ENCODE peak calls at places on chromosomes 2 and 18, in eight cellular contexts. Q is brain microvascular endothelial cell, J is aorta, W is hepatocyte, T is body of pancreas, R is endothelial cell of umbilical vein, E is astrocyte of the cerebellum, O is epithelial cell of esophagus. X is an unnamed sample.

GRCh38 chr18:36714476-36714875 is 114.3 kb downstream of the TPGS2 start:
- DNase-seq in T (no peak), R (no peak), O (no peak), J (no peak), Q (no peak), E (no peak), W (no peak), X (no peak)

GRCh38 chr18:12694032-12694431 is 8.5 kb downstream of the CEP76 start:
- DNase-seq in E (no peak), Q (no peak), W (no peak), O (peak), R (no peak), T (no peak), J (no peak), X (peak)

GRCh38 chr18:79868168-79868784 is 70.5 kb downstream of the KCNG2 start:
- DNase-seq in Q (no peak), O (no peak), W (no peak), E (no peak), J (no peak), R (no peak), T (no peak), X (no peak)

GRCh38 chr2:237706257-237706656 is 78.9 kb downstream of the LRRFIP1 start:
- DNase-seq in O (no peak), R (no peak), E (no peak), W (no peak), J (no peak), Q (no peak), T (no peak), X (no peak)

GRCh38 chr2:208466133-208466919 is 59.7 kb downstream of the PTH2R start:
- DNase-seq in O (peak), T (peak), E (no peak), J (no peak), Q (peak), R (peak), W (peak), X (peak)

GRCh38 chr2:190511104-190511503 is 23.4 kb downstream of the NEMP2 start:
- DNase-seq in R (peak), E (peak), J (no peak), T (no peak), Q (no peak), W (no peak), O (peak), X (no peak)

GRCh38 chr2:30763151-30763660 is 44.0 kb downstream of the CAPN13 start:
- DNase-seq in T (no peak), R (no peak), O (no peak), Q (no peak), J (no peak), W (no peak), E (no peak), X (no peak)

GRCh38 chr2:200845194-200845593 is 19.3 kb downstream of the CLK1 start:
- DNase-seq in Q (no peak), T (no peak), E (no peak), J (no peak), W (no peak), O (no peak), R (no peak), X (no peak)

GRCh38 chr2:13560322-13560721 is 843.6 kb downstream of the TRIB2 start:
- DNase-seq in T (no peak), W (no peak), J (no peak), Q (no peak), R (no peak), E (no peak), O (no peak), X (no peak)

GRCh38 chr18:80253871-80254492 is 6.7 kb upstream of the PARD6G start:
- DNase-seq in E (no peak), T (no peak), J (no peak), W (peak), O (peak), R (no peak), Q (no peak), X (no peak)

GRCh38 chr2:119756837-119757236 is 2.9 kb upstream of the PTPN4 start:
- DNase-seq in O (peak), T (peak), Q (peak), W (peak), J (peak), R (peak), E (peak), X (peak)

GRCh38 chr2:95004287-95004686 is 21.2 kb upstream of the MAL start:
- DNase-seq in R (no peak), E (no peak), O (no peak), W (no peak), T (no peak), Q (no peak), J (peak), X (no peak)

GRCh38 chr2:97870396-97870843 is 125.3 kb downstream of the TMEM131 start:
- DNase-seq in T (no peak), J (no peak), Q (peak), W (peak), O (peak), R (peak), E (peak), X (peak)

GRCh38 chr2:158546412-158547144 is 89.8 kb downstream of the PKP4 start:
- DNase-seq in O (no peak), J (no peak), W (no peak), E (no peak), R (no peak), Q (no peak), T (no peak), X (no peak)

GRCh38 chr2:184444623-184445223 is 153.6 kb upstream of the ZNF804A start:
- DNase-seq in Q (no peak), J (no peak), W (no peak), O (no peak), E (no peak), T (no peak), R (no peak), X (no peak)

GRCh38 chr2:105926960-105927678 is 182.4 kb downstream of the NCK2 start:
- DNase-seq in O (no peak), R (no peak), W (no peak), E (no peak), T (peak), J (peak), Q (no peak), X (no peak)

GRCh38 chr2:227388537-227389011 is 825 bp upstream of the SCYGR1 start:
- DNase-seq in R (no peak), T (no peak), Q (peak), E (peak), J (no peak), W (no peak), O (peak), X (peak)

GRCh38 chr18:55159027-55159426 is 199.8 kb upstream of the CCDC68 start:
- DNase-seq in O (no peak), R (no peak), J (no peak), T (no peak), E (no peak), W (no peak), Q (no peak), X (no peak)

GRCh38 chr2:109728809-109729208 is 65.3 kb upstream of the RGPD5 start:
- DNase-seq in E (no peak), O (no peak), W (no peak), J (no peak), Q (no peak), T (no peak), R (no peak), X (no peak)

GRCh38 chr2:108968619-108969018 is 20.4 kb downstream of the EDAR start:
- DNase-seq in T (peak), Q (no peak), O (peak), J (no peak), W (peak), E (no peak), R (no peak), X (peak)

GRCh38 chr2:98759338-98759737 is 28.4 kb upstream of the MGAT4A start:
- DNase-seq in R (no peak), E (no peak), Q (no peak), J (no peak), T (no peak), W (no peak), O (no peak), X (no peak)

GRCh38 chr2:166784296-166784946 is 103.9 kb upstream of the XIRP2 start:
- DNase-seq in R (no peak), E (no peak), W (peak), T (no peak), Q (no peak), O (no peak), J (no peak), X (no peak)

GRCh38 chr2:45130758-45131157 is 121.5 kb upstream of the SIX2 start:
- DNase-seq in J (no peak), R (peak), W (no peak), Q (no peak), T (no peak), O (peak), E (no peak), X (no peak)

GRCh38 chr2:241019441-241020139 is 21.2 kb downstream of the SNED1 start:
- DNase-seq in J (no peak), T (no peak), Q (no peak), W (no peak), E (no peak), O (no peak), R (no peak), X (no peak)

GRCh38 chr2:219452361-219453317 is 18.0 kb downstream of the SPEG start:
- DNase-seq in E (peak), J (peak), T (no peak), O (peak), Q (peak), R (no peak), W (peak), X (peak)

GRCh38 chr2:10457846-10458563 is 9.9 kb upstream of the ODC1 start:
- DNase-seq in W (no peak), O (peak), T (peak), E (peak), R (no peak), J (peak), Q (peak), X (peak)

DNA sequence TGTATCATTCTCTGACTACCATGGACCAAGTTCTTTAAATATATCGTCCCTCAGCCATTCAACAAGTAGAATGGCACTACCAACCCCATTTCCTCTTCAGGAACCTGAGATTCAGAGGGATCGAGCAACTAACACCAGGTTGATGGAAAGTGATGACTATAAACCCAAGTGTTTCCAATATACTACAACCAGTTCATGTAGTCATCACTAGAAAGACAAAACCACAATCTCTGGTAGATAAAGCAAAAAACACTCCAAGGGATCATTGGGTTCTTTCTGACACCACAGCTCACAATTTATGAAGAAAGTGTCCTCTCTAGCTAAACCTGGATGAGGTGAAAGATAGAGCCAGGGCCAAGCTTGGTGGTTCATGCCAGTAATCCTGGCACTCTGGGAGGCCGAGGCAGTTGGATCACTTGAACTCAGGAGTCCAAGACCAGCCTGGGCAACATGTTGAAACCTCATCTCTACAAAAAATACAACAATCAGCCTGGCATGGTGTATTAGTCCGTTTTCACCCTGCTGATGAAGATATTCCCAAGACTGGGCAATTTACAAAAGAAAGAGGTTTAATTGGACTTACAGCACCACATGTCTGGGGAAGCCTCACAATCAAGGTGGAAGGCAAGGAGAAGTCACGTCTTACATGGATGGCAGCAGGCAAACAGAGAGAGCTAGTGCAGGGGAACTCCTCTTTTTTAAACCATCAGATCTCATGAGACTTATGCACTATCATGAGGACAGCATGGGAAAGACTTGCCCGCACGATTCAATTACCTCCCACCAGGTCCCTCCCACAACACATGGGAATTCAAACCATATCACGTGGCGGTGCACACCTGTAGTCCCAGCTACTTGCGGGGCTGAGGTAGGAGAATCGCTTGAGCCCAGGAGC is 2.2 kb downstream of the CD226 start:
- DNase-seq in J (no peak), W (no peak), T (no peak), Q (no peak), E (no peak), R (no peak), O (no peak), X (no peak)
- H3K4me3 ChIP-seq in J (no peak), W (no peak), T (no peak), Q (no peak), E (no peak), R (no peak), O (no peak), X (no peak)

GRCh38 chr2:23536326-23536725 is 151.3 kb downstream of the KLHL29 start:
- DNase-seq in R (no peak), J (no peak), O (no peak), T (no peak), E (no peak), W (no peak), Q (no peak), X (no peak)
- H3K4me3 ChIP-seq in R (no peak), J (no peak), O (no peak), T (no peak), E (no peak), W (no peak), Q (no peak), X (no peak)

DNA sequence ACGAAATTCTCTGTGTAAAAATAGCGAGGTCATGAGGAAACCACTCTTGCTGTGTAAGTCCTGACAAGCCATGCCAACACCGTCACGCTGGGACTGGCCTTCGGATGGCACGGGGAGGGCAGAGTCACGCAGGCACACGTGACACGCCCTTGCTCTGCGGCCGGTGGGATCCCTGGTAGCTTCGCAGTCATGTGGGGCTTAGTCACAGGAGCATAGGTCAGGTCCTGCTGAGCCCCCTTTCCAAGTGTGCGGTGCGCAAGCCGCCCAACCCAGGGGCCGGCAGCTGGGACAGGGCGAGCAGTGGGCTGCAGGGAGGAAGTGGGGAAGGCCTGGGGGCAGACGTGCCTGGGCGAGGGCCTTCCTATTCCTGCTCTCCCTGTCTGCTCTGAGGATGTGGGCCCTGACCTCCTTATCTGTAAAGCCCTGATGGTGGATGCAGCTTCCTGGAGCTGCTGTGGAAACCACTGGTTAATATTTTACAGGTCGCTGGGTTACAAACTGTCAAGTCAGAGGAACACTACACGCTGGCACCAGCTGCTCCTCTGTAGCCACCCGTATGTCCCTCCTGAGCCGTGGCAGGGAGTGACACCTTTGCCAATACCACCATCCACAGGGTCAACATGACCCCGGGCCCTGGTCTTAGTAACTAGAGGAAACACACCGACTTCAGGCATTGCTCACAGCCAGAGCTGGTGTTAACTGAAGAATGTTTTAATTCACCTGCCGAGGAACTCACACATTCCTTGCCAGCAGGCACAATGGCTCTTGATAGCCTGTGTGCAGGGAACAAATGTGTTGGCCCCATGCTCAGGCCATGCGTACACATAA is 17.8 kb downstream of the MBP start:
- DNase-seq in W (peak), O (peak), T (peak), R (peak), Q (peak), E (no peak), J (peak), X (peak)
- H3K4me3 ChIP-seq in W (no peak), O (no peak), T (no peak), R (no peak), Q (no peak), E (no peak), J (no peak), X (no peak)

GRCh38 chr2:79940366-79940765 is 364.2 kb downstream of the LRRTM1 start:
- DNase-seq in T (no peak), W (no peak), O (no peak), J (no peak), Q (no peak), E (no peak), R (no peak), X (no peak)

GRCh38 chr2:79938648-79939047 is 365.9 kb downstream of the LRRTM1 start:
- DNase-seq in R (no peak), E (no peak), Q (no peak), O (no peak), J (no peak), W (no peak), T (no peak), X (no peak)

GRCh38 chr2:79935046-79935729 is 369.4 kb downstream of the LRRTM1 start:
- DNase-seq in J (no peak), W (no peak), R (no peak), Q (no peak), O (no peak), E (no peak), T (no peak), X (no peak)

GRCh38 chr2:79936715-79937114 is 367.8 kb downstream of the LRRTM1 start:
- DNase-seq in O (no peak), R (no peak), W (no peak), Q (no peak), T (no peak), E (no peak), J (no peak), X (no peak)

GRCh38 chr2:79935771-79936657 is 368.5 kb downstream of the LRRTM1 start:
- DNase-seq in O (peak), T (peak), W (peak), R (peak), J (no peak), E (peak), Q (peak), X (peak)
- H3K4me3 ChIP-seq in O (no peak), T (no peak), W (no peak), R (no peak), J (no peak), E (no peak), Q (no peak), X (no peak)

X was measured in mammary epithelial cell.